ENCODE peak calls at places on chromosomes 1 and 21, in eight cellular contexts. H, S, V, K, W, A, Z and B are unnamed samples.

GRCh38 chr21:45575993-45576837 is 34.0 kb upstream of the SLC19A1 start:
- DNase-seq in H (peak; percentile 62), S (peak; percentile 70), V (no peak), K (no peak), W (peak; percentile 24), A (peak; percentile 46), Z (no peak), B (no peak)

GRCh38 chr1:46065405-46065804 is 67.0 kb downstream of the PIK3R3 start:
- DNase-seq in H (no peak), S (no peak), V (no peak), K (no peak), W (no peak), A (no peak), Z (no peak), B (no peak)

GRCh38 chr1:195141294-195141693 is 1466.9 kb downstream of the KCNT2 start:
- DNase-seq in H (no peak), S (no peak), V (no peak), K (no peak), W (no peak), A (no peak), Z (no peak), B (no peak)

GRCh38 chr1:82836246-82836645 is 1035.5 kb downstream of the ADGRL2 start:
- DNase-seq in H (no peak), S (no peak), V (no peak), K (no peak), W (no peak), A (no peak), Z (no peak), B (no peak)

GRCh38 chr21:46161800-46162592 is 6.6 kb upstream of the FTCD start:
- DNase-seq in H (peak; percentile 58), S (peak; percentile 75), V (no peak), K (no peak), W (peak; percentile 28), A (no peak), Z (no peak), B (peak; percentile 9)

GRCh38 chr1:2534775-2535387 is 4.8 kb upstream of the HES5 start:
- DNase-seq in H (peak; percentile 84), S (no peak), V (no peak), K (no peak), W (peak; percentile 69), A (no peak), Z (peak; percentile 73), B (no peak)

GRCh38 chr1:94971491-94971924 is 44.6 kb upstream of the CNN3 start:
- DNase-seq in H (no peak), S (no peak), V (no peak), K (no peak), W (no peak), A (no peak), Z (peak; percentile 77), B (no peak)

GRCh38 chr1:51270751-51271150 is 34.7 kb downstream of the RNF11 start:
- DNase-seq in H (no peak), S (no peak), V (no peak), K (no peak), W (no peak), A (no peak), Z (no peak), B (no peak)

GRCh38 chr1:109269212-109269980 is 13.5 kb downstream of the PSRC1 start:
- DNase-seq in H (no peak), S (peak; percentile 72), V (no peak), K (no peak), W (no peak), A (peak; percentile 68), Z (no peak), B (no peak)

DNA sequence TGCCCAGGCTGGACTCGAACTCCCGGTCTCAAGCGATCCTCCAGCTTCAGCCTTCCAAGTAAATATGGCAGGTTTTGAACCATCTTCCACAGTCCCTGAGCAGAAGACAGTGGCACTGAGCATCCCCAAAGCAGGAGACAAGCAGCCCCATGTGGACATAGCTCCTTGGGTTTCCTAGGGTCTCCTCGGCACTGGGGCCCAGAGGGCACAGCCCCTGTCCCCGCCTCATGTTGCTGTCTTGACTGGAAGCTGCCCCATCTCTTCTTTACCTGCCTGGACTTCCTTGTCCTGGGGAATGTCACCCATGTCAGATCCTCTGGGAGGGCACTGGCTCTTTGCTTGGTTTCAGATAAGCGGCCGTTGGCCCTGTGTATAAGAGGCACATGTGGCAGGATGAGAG is 263.7 kb upstream of the RAB4A start:
- DNase-seq in H (no peak), S (no peak), V (no peak), K (no peak), W (peak; percentile 26), A (no peak), Z (no peak), B (no peak)
- TF ChIP-seq CTCF in H (no peak), S (no peak), V (no peak), K (no peak), W (no peak), A (no peak), Z (no peak), B (no peak)

GRCh38 chr1:30752651-30752908 is 5.0 kb downstream of the LAPTM5 start:
- DNase-seq in H (no peak), S (no peak), V (no peak), K (no peak), W (no peak), A (peak; percentile 77), Z (no peak), B (no peak)
- H3K4me3 ChIP-seq in H (no peak overlapping the region), S (no peak overlapping the region), V (no peak overlapping the region), K (no peak overlapping the region), W (no peak overlapping the region), A (no peak overlapping the region), Z (no peak overlapping the region), B (peak overlapping the region; percentile 99)

DNA sequence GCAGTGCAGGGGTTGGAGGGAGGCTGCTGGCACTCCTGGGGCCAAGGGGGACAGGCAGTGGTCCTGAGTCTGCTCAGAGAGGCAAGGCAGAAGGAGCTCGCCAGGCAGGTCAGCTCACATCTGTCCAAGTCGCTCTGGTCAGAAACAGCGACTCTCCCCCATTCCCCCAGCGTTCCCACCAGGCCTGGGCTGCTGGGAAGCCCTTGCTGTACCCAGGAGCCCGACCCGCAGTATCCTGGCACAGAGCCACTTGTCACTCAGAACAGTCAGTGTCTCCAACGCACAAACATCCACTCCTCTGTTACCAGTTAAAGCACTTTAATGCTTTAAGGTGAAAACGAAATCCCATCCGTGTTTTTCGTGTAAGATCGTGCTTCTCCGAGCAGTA is 16.6 kb upstream of the CCDC27 start:
- DNase-seq in H (no peak), S (no peak), V (no peak), K (no peak), W (no peak), A (no peak), Z (no peak), B (no peak)
- H3K36me3 ChIP-seq in H (peaks cover 31% of the 10 kb centered on the region), S (peaks cover 48% of the 10 kb centered on the region), V (no peaks in the 10 kb centered on the region), K (no peaks in the 10 kb centered on the region), W (peaks cover 23% of the 10 kb centered on the region), A (no peaks in the 10 kb centered on the region), Z (peaks cover 10% of the 10 kb centered on the region), B (peaks cover 17% of the 10 kb centered on the region)

DNA sequence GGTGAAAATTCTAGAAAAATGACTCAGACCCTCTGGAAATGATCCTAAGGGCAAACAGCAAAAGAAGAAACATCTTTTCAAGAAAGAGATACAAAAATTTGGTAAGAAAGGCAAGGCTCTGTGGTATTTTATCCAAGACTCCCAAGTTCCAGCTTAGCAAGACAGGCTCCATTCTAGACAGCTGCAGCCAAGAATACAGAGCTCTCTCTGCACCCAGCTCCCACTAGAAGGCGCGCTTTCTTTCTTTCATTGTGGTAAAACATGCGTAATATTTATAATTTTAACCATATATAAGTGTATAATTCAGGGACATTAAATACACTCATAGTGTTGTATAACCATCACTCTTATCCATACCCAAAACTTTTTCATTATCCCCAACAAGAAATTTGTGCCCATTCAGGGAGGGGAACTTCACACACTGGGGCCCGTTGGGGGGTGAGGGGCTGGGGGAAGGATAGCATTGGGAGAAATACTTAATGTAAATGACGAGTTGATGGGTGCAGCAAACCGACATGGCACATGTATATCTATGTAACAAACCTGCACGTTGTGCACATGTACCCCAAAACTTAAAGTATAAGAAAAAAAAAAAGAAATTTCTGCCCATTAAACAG is 2.2 kb upstream of the HFM1 start:
- DNase-seq in H (no peak), S (no peak), V (no peak), K (no peak), W (no peak), A (no peak), Z (no peak), B (no peak)
- TF ChIP-seq CTCF in H (peak; percentile 24), S (no peak), V (no peak), K (no peak), W (no peak), A (no peak), Z (peak; percentile 49), B (no peak)

DNA sequence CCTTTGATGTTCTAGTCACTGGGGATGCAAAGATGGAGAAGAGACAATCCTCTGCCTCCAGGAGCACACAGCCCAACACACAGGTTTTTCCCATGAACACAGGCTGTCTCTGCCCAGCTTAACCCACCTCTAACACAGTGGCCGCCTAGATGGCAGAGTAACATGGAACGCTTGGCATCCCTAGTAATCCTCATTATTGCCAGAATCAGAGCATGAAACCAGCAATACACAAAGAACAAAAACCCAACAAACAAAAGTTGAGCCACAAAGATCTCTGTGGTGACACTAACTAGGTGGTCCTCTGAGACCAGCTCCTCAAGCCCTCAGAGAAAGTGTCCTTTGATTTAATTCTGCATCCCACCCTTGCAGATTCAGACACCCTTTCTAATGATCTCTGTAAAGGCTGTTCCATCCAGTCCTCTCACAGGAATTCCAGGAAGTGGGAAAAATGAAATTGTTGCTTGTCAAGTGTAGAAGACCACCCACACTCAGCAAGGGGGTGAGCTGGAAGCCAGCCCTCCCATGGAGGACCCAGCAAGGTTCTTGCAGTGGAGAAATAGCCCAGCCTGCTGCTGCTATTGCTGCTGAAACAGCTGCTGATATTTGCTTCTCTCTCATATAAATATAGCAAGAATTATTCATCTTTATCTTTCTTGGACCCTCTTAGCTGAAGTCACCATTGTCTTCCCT is 7.4 kb upstream of the ATP2B4 start:
- DNase-seq in H (no peak), S (no peak), V (no peak), K (no peak), W (no peak), A (no peak), Z (no peak), B (no peak)
- H3K4me3 ChIP-seq in H (no peak overlapping the region), S (no peak overlapping the region), V (no peak overlapping the region), K (no peak overlapping the region), W (no peak overlapping the region), A (no peak overlapping the region), Z (no peak overlapping the region), B (no peak overlapping the region)

DNA sequence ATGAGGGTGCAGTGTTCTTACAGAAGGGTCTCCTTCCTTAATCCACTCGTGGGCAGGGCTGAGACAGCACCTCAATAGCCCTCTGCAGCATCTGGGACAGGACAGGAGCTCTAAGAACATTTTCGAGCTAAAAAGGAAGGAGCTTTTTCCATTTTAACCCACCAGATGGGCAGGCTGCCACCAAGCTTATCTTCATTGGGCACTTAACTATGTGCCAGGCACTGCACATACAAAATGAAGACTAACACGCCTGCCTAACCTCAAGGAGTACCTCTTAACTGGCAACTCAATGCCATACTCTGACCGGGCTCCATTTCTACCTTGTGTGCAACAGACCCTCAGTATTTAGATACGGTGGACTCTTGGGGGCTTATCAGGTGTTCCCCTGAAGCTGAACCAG is 48.2 kb downstream of the SSBP3 start:
- DNase-seq in H (no peak), S (no peak), V (no peak), K (no peak), W (no peak), A (no peak), Z (no peak), B (no peak)
- H3K36me3 ChIP-seq in H (no peaks in the 10 kb centered on the region), S (no peaks in the 10 kb centered on the region), V (no peaks in the 10 kb centered on the region), K (no peaks in the 10 kb centered on the region), W (peaks cover 5% of the 10 kb centered on the region), A (no peaks in the 10 kb centered on the region), Z (no peaks in the 10 kb centered on the region), B (peaks cover 2% of the 10 kb centered on the region)

GRCh38 chr1:206482611-206483010 is 12.3 kb downstream of the IKBKE start:
- DNase-seq in H (no peak), S (no peak), V (no peak), K (no peak), W (no peak), A (no peak), Z (no peak), B (no peak)
- TF ChIP-seq CTCF in H (no peak), S (no peak), V (no peak), K (no peak), W (no peak), A (no peak), Z (no peak), B (no peak)